ENCODE peak calls at places on chromosome 12, in ten cellular contexts. One of them, this sample, is unnamed.

GRCh38 chr12:111753144-111753881 is 13.4 kb upstream of the ALDH2 start:
- DNase-seq in WTC11: peak
- DNase-seq in H9: peak
- DNase-seq in fibroblast of mammary gland: peak
- DNase-seq in astrocyte of the spinal cord: peak
- DNase-seq in GM10248: peak
- DNase-seq in endothelial cell of umbilical vein: peak
- DNase-seq in lower leg skin: peak
- DNase-seq in thoracic aorta: no peak
- DNase-seq in body of pancreas: peak
- DNase-seq in this sample: peak

GRCh38 chr12:104352106-104352713 is 48.7 kb downstream of the EID3 start:
- DNase-seq in WTC11: no peak
- DNase-seq in H9: peak
- DNase-seq in fibroblast of mammary gland: peak
- DNase-seq in astrocyte of the spinal cord: no peak
- DNase-seq in GM10248: no peak
- DNase-seq in endothelial cell of umbilical vein: no peak
- DNase-seq in lower leg skin: peak
- DNase-seq in thoracic aorta: no peak
- DNase-seq in body of pancreas: no peak
- DNase-seq in this sample: peak

GRCh38 chr12:46168426-46168825 is 100.4 kb downstream of the SLC38A1 start:
- DNase-seq in WTC11: no peak
- DNase-seq in H9: no peak
- DNase-seq in fibroblast of mammary gland: no peak
- DNase-seq in astrocyte of the spinal cord: no peak
- DNase-seq in GM10248: no peak
- DNase-seq in endothelial cell of umbilical vein: no peak
- DNase-seq in lower leg skin: no peak
- DNase-seq in thoracic aorta: no peak
- DNase-seq in body of pancreas: no peak
- DNase-seq in this sample: no peak

GRCh38 chr12:27966870-27967269 is 5.7 kb downstream of the PTHLH start:
- DNase-seq in WTC11: no peak
- DNase-seq in H9: no peak
- DNase-seq in fibroblast of mammary gland: peak
- DNase-seq in astrocyte of the spinal cord: peak
- DNase-seq in GM10248: no peak
- DNase-seq in endothelial cell of umbilical vein: peak
- DNase-seq in lower leg skin: no peak
- DNase-seq in thoracic aorta: no peak
- DNase-seq in body of pancreas: no peak
- DNase-seq in this sample: peak

GRCh38 chr12:113242018-113242418 is 20.8 kb downstream of the TPCN1 start:
- DNase-seq in WTC11: no peak
- DNase-seq in H9: no peak
- DNase-seq in fibroblast of mammary gland: peak
- DNase-seq in astrocyte of the spinal cord: no peak
- DNase-seq in GM10248: no peak
- DNase-seq in endothelial cell of umbilical vein: no peak
- DNase-seq in lower leg skin: peak
- DNase-seq in thoracic aorta: no peak
- DNase-seq in body of pancreas: peak
- DNase-seq in this sample: peak

GRCh38 chr12:117685115-117685926 is 283.5 kb downstream of the KSR2 start:
- DNase-seq in WTC11: peak
- DNase-seq in H9: peak
- DNase-seq in fibroblast of mammary gland: peak
- DNase-seq in astrocyte of the spinal cord: peak
- DNase-seq in GM10248: no peak
- DNase-seq in endothelial cell of umbilical vein: peak
- DNase-seq in lower leg skin: peak
- DNase-seq in thoracic aorta: no peak
- DNase-seq in body of pancreas: peak
- DNase-seq in this sample: peak

GRCh38 chr12:14884458-14884878 is 1.2 kb downstream of the MGP start:
- DNase-seq in WTC11: no peak
- DNase-seq in H9: no peak
- DNase-seq in fibroblast of mammary gland: peak
- DNase-seq in astrocyte of the spinal cord: peak
- DNase-seq in GM10248: peak
- DNase-seq in endothelial cell of umbilical vein: peak
- DNase-seq in lower leg skin: peak
- DNase-seq in thoracic aorta: peak
- DNase-seq in body of pancreas: peak
- DNase-seq in this sample: peak

GRCh38 chr12:107537464-107538119 is 148.0 kb upstream of the PWP1 start:
- DNase-seq in WTC11: no peak
- DNase-seq in H9: no peak
- DNase-seq in fibroblast of mammary gland: no peak
- DNase-seq in astrocyte of the spinal cord: no peak
- DNase-seq in GM10248: no peak
- DNase-seq in endothelial cell of umbilical vein: no peak
- DNase-seq in lower leg skin: no peak
- DNase-seq in thoracic aorta: no peak
- DNase-seq in body of pancreas: no peak
- DNase-seq in this sample: no peak

GRCh38 chr12:124019115-124019514 is 46.1 kb downstream of the ZNF664 start:
- DNase-seq in WTC11: no peak
- DNase-seq in H9: no peak
- DNase-seq in fibroblast of mammary gland: no peak
- DNase-seq in astrocyte of the spinal cord: no peak
- DNase-seq in GM10248: no peak
- DNase-seq in endothelial cell of umbilical vein: no peak
- DNase-seq in lower leg skin: no peak
- DNase-seq in thoracic aorta: no peak
- DNase-seq in body of pancreas: no peak
- DNase-seq in this sample: no peak

GRCh38 chr12:124837958-124838803 is 25.5 kb downstream of the SCARB1 start:
- DNase-seq in WTC11: no peak
- DNase-seq in H9: no peak
- DNase-seq in fibroblast of mammary gland: peak
- DNase-seq in astrocyte of the spinal cord: peak
- DNase-seq in GM10248: no peak
- DNase-seq in endothelial cell of umbilical vein: peak
- DNase-seq in lower leg skin: no peak
- DNase-seq in thoracic aorta: peak
- DNase-seq in body of pancreas: peak
- DNase-seq in this sample: peak

GRCh38 chr12:119676022-119676421 is 8.1 kb downstream of the PRKAB1 start:
- DNase-seq in WTC11: no peak
- DNase-seq in H9: no peak
- DNase-seq in fibroblast of mammary gland: no peak
- DNase-seq in astrocyte of the spinal cord: no peak
- DNase-seq in GM10248: no peak
- DNase-seq in endothelial cell of umbilical vein: no peak
- DNase-seq in lower leg skin: no peak
- DNase-seq in thoracic aorta: no peak
- DNase-seq in body of pancreas: no peak
- DNase-seq in this sample: no peak

GRCh38 chr12:74903522-74903921 is 306.1 kb downstream of the KCNC2 start:
- DNase-seq in WTC11: peak
- DNase-seq in H9: peak
- DNase-seq in fibroblast of mammary gland: peak
- DNase-seq in astrocyte of the spinal cord: no peak
- DNase-seq in GM10248: no peak
- DNase-seq in endothelial cell of umbilical vein: no peak
- DNase-seq in lower leg skin: no peak
- DNase-seq in thoracic aorta: no peak
- DNase-seq in body of pancreas: no peak
- DNase-seq in this sample: peak
- TF ChIP-seq CTCF in WTC11: peak
- TF ChIP-seq CTCF in H9: peak
- TF ChIP-seq CTCF in fibroblast of mammary gland: peak
- TF ChIP-seq CTCF in astrocyte of the spinal cord: peak
- TF ChIP-seq CTCF in GM10248: no peak
- TF ChIP-seq CTCF in endothelial cell of umbilical vein: no peak
- TF ChIP-seq CTCF in lower leg skin: no peak
- TF ChIP-seq CTCF in thoracic aorta: no peak
- TF ChIP-seq CTCF in body of pancreas: no peak
- TF ChIP-seq CTCF in this sample: peak

DNA sequence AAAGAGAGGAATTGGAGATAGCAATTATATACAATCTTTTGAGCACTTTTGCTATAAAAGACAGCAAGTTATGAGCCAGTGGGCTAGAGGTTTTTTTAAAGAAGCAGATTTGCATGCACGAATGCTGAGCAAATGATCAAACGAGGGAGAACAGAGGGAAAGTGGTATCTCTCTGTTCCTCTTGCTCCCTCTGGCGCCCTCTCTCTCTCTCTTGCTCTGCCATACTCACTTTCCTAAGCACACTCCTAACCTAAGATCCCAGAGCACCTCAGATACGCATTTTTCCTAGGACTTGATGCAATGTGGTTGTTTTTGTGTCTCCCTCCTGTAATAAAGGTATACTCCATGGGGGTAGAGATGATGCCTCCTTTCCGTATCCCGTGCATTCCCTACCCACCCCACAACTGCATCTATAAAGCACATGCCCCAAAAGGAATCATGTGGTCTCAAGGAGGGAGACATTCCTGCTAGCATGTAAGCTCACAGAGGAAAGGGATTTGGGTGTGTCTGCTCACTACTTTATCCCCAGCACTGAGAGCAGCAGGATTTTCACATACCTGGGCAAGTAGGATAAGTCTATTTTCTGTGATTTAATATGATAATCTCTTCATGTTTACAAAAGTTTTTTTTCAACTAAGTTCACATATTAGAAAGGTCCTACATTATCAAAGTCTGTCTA is 270.2 kb downstream of the SSPN start:
- DNase-seq in WTC11: no peak
- DNase-seq in H9: peak
- DNase-seq in fibroblast of mammary gland: peak
- DNase-seq in astrocyte of the spinal cord: no peak
- DNase-seq in GM10248: no peak
- DNase-seq in endothelial cell of umbilical vein: no peak
- DNase-seq in lower leg skin: no peak
- DNase-seq in thoracic aorta: no peak
- DNase-seq in body of pancreas: no peak
- DNase-seq in this sample: no peak
- TF ChIP-seq CTCF in WTC11: no peak
- TF ChIP-seq CTCF in H9: peak
- TF ChIP-seq CTCF in fibroblast of mammary gland: no peak
- TF ChIP-seq CTCF in astrocyte of the spinal cord: peak
- TF ChIP-seq CTCF in GM10248: no peak
- TF ChIP-seq CTCF in endothelial cell of umbilical vein: no peak
- TF ChIP-seq CTCF in lower leg skin: no peak
- TF ChIP-seq CTCF in thoracic aorta: no peak
- TF ChIP-seq CTCF in body of pancreas: no peak
- TF ChIP-seq CTCF in this sample: no peak

GRCh38 chr12:64072946-64073345 is 149.2 kb downstream of the KICS2 start:
- DNase-seq in WTC11: no peak
- DNase-seq in H9: no peak
- DNase-seq in fibroblast of mammary gland: no peak
- DNase-seq in astrocyte of the spinal cord: no peak
- DNase-seq in GM10248: no peak
- DNase-seq in endothelial cell of umbilical vein: no peak
- DNase-seq in lower leg skin: no peak
- DNase-seq in thoracic aorta: no peak
- DNase-seq in body of pancreas: no peak
- DNase-seq in this sample: no peak

GRCh38 chr12:64081020-64081419 is 141.1 kb downstream of the KICS2 start:
- DNase-seq in WTC11: no peak
- DNase-seq in H9: no peak
- DNase-seq in fibroblast of mammary gland: no peak
- DNase-seq in astrocyte of the spinal cord: no peak
- DNase-seq in GM10248: no peak
- DNase-seq in endothelial cell of umbilical vein: no peak
- DNase-seq in lower leg skin: no peak
- DNase-seq in thoracic aorta: no peak
- DNase-seq in body of pancreas: no peak
- DNase-seq in this sample: no peak

GRCh38 chr12:64080319-64081008 is 141.6 kb downstream of the KICS2 start:
- DNase-seq in WTC11: no peak
- DNase-seq in H9: no peak
- DNase-seq in fibroblast of mammary gland: no peak
- DNase-seq in astrocyte of the spinal cord: no peak
- DNase-seq in GM10248: no peak
- DNase-seq in endothelial cell of umbilical vein: no peak
- DNase-seq in lower leg skin: no peak
- DNase-seq in thoracic aorta: no peak
- DNase-seq in body of pancreas: peak
- DNase-seq in this sample: no peak

GRCh38 chr12:64082866-64083268 is 139.2 kb downstream of the KICS2 start:
- DNase-seq in WTC11: no peak
- DNase-seq in H9: no peak
- DNase-seq in fibroblast of mammary gland: no peak
- DNase-seq in astrocyte of the spinal cord: no peak
- DNase-seq in GM10248: no peak
- DNase-seq in endothelial cell of umbilical vein: no peak
- DNase-seq in lower leg skin: no peak
- DNase-seq in thoracic aorta: no peak
- DNase-seq in body of pancreas: no peak
- DNase-seq in this sample: no peak

DNA sequence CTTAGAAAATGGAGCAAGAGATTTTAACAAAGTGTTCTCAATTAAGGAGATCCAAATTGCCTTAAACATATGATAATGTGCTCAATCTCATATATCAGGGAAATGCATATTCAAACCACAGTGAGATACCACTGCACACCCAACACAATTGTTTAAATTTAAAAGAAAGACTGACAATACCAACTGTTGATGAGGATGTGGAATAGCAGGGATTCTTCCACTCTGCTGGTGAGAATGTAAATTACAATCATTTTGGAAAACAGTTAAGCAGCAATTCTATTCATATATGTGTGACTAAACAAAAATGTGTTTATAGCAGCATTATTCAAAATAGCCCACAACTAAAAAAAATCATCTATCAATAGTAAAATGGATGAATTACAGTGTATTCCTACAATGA is 144.2 kb downstream of the KICS2 start:
- DNase-seq in WTC11: no peak
- DNase-seq in H9: no peak
- DNase-seq in fibroblast of mammary gland: no peak
- DNase-seq in astrocyte of the spinal cord: no peak
- DNase-seq in GM10248: no peak
- DNase-seq in endothelial cell of umbilical vein: peak
- DNase-seq in lower leg skin: no peak
- DNase-seq in thoracic aorta: no peak
- DNase-seq in body of pancreas: no peak
- DNase-seq in this sample: peak
- TF ChIP-seq CTCF in WTC11: no peak
- TF ChIP-seq CTCF in H9: peak
- TF ChIP-seq CTCF in fibroblast of mammary gland: peak
- TF ChIP-seq CTCF in astrocyte of the spinal cord: peak
- TF ChIP-seq CTCF in GM10248: no peak
- TF ChIP-seq CTCF in endothelial cell of umbilical vein: no peak
- TF ChIP-seq CTCF in lower leg skin: no peak
- TF ChIP-seq CTCF in thoracic aorta: no peak
- TF ChIP-seq CTCF in body of pancreas: peak
- TF ChIP-seq CTCF in this sample: peak

DNA sequence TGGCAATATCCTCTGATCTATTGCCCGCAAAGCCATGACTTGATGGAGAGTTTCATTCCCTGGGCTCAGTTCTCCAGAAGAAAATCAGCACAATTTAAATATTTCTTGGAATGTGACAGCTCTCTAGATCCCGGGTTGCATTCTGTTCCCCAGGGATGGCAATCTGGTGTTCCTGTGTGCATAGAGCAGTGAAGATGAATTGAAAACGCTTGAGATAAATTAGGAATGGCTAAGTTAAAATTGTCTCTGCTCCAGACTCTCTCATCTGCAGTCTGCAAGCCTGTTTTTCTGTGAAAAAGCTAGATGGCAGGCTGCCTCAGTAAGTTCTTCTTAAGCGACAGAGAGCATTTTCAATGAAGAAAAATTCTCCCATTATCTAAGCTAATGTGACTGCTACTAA is 582.5 kb upstream of the MGAT4C start:
- DNase-seq in WTC11: no peak
- DNase-seq in H9: peak
- DNase-seq in fibroblast of mammary gland: no peak
- DNase-seq in astrocyte of the spinal cord: peak
- DNase-seq in GM10248: no peak
- DNase-seq in endothelial cell of umbilical vein: no peak
- DNase-seq in lower leg skin: no peak
- DNase-seq in thoracic aorta: no peak
- DNase-seq in body of pancreas: no peak
- DNase-seq in this sample: no peak
- TF ChIP-seq CTCF in WTC11: no peak
- TF ChIP-seq CTCF in H9: no peak
- TF ChIP-seq CTCF in fibroblast of mammary gland: no peak
- TF ChIP-seq CTCF in astrocyte of the spinal cord: no peak
- TF ChIP-seq CTCF in GM10248: no peak
- TF ChIP-seq CTCF in endothelial cell of umbilical vein: no peak
- TF ChIP-seq CTCF in lower leg skin: no peak
- TF ChIP-seq CTCF in thoracic aorta: no peak
- TF ChIP-seq CTCF in body of pancreas: no peak
- TF ChIP-seq CTCF in this sample: no peak